ENCODE peak calls at places on chromosomes 4 and X, in ten cellular contexts. U, M, X, T, I, W, D, F, B and L are unnamed samples.

GRCh38 chr4:139609647-139610046 is 53.6 kb upstream of the SETD7 start:
- DNase-seq in U (no peak), M (no peak), X (no peak), T (no peak), I (no peak), W (peak; percentile 57), D (peak; percentile 40), F (no peak), B (no peak), L (no peak)

GRCh38 chr4:2932561-2932950 is 30.6 kb downstream of the NOP14 start:
- DNase-seq in U (no peak), M (no peak), X (no peak), T (no peak), I (peak; percentile 79), W (no peak), D (no peak), F (no peak), B (peak; percentile 24), L (no peak)

GRCh38 chr4:2806392-2807355 is 13.8 kb downstream of the SH3BP2 start:
- DNase-seq in U (no peak), M (peak; percentile 79), X (no peak), T (no peak), I (peak; percentile 90), W (no peak), D (peak; percentile 83), F (no peak), B (no peak), L (no peak)

GRCh38 chr4:75830906-75831305 is 71.3 kb downstream of the PPEF2 start:
- DNase-seq in U (no peak), M (no peak), X (no peak), T (no peak), I (no peak), W (no peak), D (no peak), F (no peak), B (no peak), L (no peak)

GRCh38 chr4:150108693-150109092 is 30.4 kb downstream of the DCLK2 start:
- DNase-seq in U (no peak), M (no peak), X (no peak), T (no peak), I (no peak), W (no peak), D (no peak), F (no peak), B (no peak), L (no peak)

GRCh38 chr4:21780158-21780557 is 168.4 kb downstream of the KCNIP4 start:
- DNase-seq in U (no peak), M (no peak), X (no peak), T (no peak), I (no peak), W (peak; percentile 57), D (no peak), F (no peak), B (no peak), L (no peak)

GRCh38 chrX:111168314-111168713 is 72.3 kb downstream of the PAK3 start:
- DNase-seq in U (peak; percentile 16), M (no peak), X (peak; percentile 0), T (no peak), I (no peak), W (peak; percentile 26), D (peak; percentile 0), F (no peak), B (no peak), L (no peak)

GRCh38 chrX:125505207-125505606 is 185.5 kb downstream of the TEX13C start:
- DNase-seq in U (no peak), M (no peak), X (no peak), T (no peak), I (no peak), W (no peak), D (no peak), F (no peak), B (no peak), L (no peak)

GRCh38 chrX:40262641-40263560 is 165.1 kb upstream of the BCOR start:
- DNase-seq in U (no peak), M (no peak), X (no peak), T (no peak), I (peak; percentile 85), W (peak; percentile 67), D (peak; percentile 60), F (no peak), B (no peak), L (no peak)

GRCh38 chr4:73434311-73434710 is 1.7 kb upstream of the AFP start:
- DNase-seq in U (no peak), M (no peak), X (peak; percentile 0), T (no peak), I (no peak), W (peak; percentile 53), D (peak; percentile 24), F (no peak), B (no peak), L (no peak)

GRCh38 chr4:90081432-90082195 is 45.6 kb upstream of the CCSER1 start:
- DNase-seq in U (no peak), M (no peak), X (no peak), T (no peak), I (no peak), W (no peak), D (no peak), F (no peak), B (no peak), L (no peak)

GRCh38 chrX:17741123-17741511 is 3.8 kb downstream of the SCML1 start:
- DNase-seq in U (no peak), M (no peak), X (no peak), T (no peak), I (no peak), W (no peak), D (no peak), F (no peak), B (no peak), L (no peak)